ENCODE peak calls at places on chromosomes 12 and 14, in seven cellular contexts. One of them, this sample, is unnamed.

GRCh38 chr12:65209655-65210043 is 40.3 kb downstream of the LEMD3 start:
- DNase-seq in GM23248: no peak
- DNase-seq in H9: no peak
- DNase-seq in body of pancreas: no peak
- DNase-seq in A549: no peak
- DNase-seq in prostate gland: no peak
- DNase-seq in thoracic aorta: no peak
- DNase-seq in this sample: no peak

GRCh38 chr12:20369164-20370000 is 1.0 kb downstream of the PDE3A start:
- DNase-seq in GM23248: peak
- DNase-seq in H9: peak
- DNase-seq in body of pancreas: peak
- DNase-seq in A549: peak
- DNase-seq in prostate gland: peak
- DNase-seq in thoracic aorta: peak
- DNase-seq in this sample: no peak

GRCh38 chr12:108313609-108314331 is 25.3 kb downstream of the CMKLR1 start:
- DNase-seq in GM23248: no peak
- DNase-seq in H9: no peak
- DNase-seq in body of pancreas: no peak
- DNase-seq in A549: no peak
- DNase-seq in prostate gland: no peak
- DNase-seq in thoracic aorta: no peak
- DNase-seq in this sample: no peak

GRCh38 chr12:104652910-104653309 is 196.2 kb downstream of the CHST11 start:
- DNase-seq in GM23248: no peak
- DNase-seq in H9: no peak
- DNase-seq in body of pancreas: no peak
- DNase-seq in A549: no peak
- DNase-seq in prostate gland: no peak
- DNase-seq in thoracic aorta: no peak
- DNase-seq in this sample: no peak

GRCh38 chr12:122873540-122873939 is 22.4 kb downstream of the VPS37B start:
- DNase-seq in GM23248: no peak
- DNase-seq in H9: no peak
- DNase-seq in body of pancreas: no peak
- DNase-seq in A549: no peak
- DNase-seq in prostate gland: no peak
- DNase-seq in thoracic aorta: no peak
- DNase-seq in this sample: no peak

GRCh38 chr14:68896132-68896531 is 83.0 kb downstream of the ACTN1 start:
- DNase-seq in GM23248: no peak
- DNase-seq in H9: no peak
- DNase-seq in body of pancreas: no peak
- DNase-seq in A549: no peak
- DNase-seq in prostate gland: no peak
- DNase-seq in thoracic aorta: no peak
- DNase-seq in this sample: no peak

GRCh38 chr14:94364037-94364436 is 24.4 kb downstream of the SERPINA1 start:
- DNase-seq in GM23248: no peak
- DNase-seq in H9: no peak
- DNase-seq in body of pancreas: no peak
- DNase-seq in A549: no peak
- DNase-seq in prostate gland: no peak
- DNase-seq in thoracic aorta: no peak
- DNase-seq in this sample: no peak

GRCh38 chr12:58008658-58009057 is 67.3 kb downstream of the ATP23 start:
- DNase-seq in GM23248: no peak
- DNase-seq in H9: no peak
- DNase-seq in body of pancreas: no peak
- DNase-seq in A549: no peak
- DNase-seq in prostate gland: no peak
- DNase-seq in thoracic aorta: no peak
- DNase-seq in this sample: no peak

GRCh38 chr12:40734283-40734682 is 42.0 kb downstream of the CNTN1 start:
- DNase-seq in GM23248: no peak
- DNase-seq in H9: no peak
- DNase-seq in body of pancreas: no peak
- DNase-seq in A549: no peak
- DNase-seq in prostate gland: no peak
- DNase-seq in thoracic aorta: no peak
- DNase-seq in this sample: no peak

GRCh38 chr14:105116451-105117256 is 51.4 kb upstream of the GPR132 start:
- DNase-seq in GM23248: no peak
- DNase-seq in H9: no peak
- DNase-seq in body of pancreas: no peak
- DNase-seq in A549: no peak
- DNase-seq in prostate gland: no peak
- DNase-seq in thoracic aorta: no peak
- DNase-seq in this sample: no peak

GRCh38 chr12:121804417-121805111 is 755 bp downstream of the SETD1B start:
- DNase-seq in GM23248: peak
- DNase-seq in H9: no peak
- DNase-seq in body of pancreas: peak
- DNase-seq in A549: peak
- DNase-seq in prostate gland: no peak
- DNase-seq in thoracic aorta: no peak
- DNase-seq in this sample: no peak

GRCh38 chr12:49720214-49720613 is 13.0 kb upstream of the FMNL3 start:
- DNase-seq in GM23248: peak
- DNase-seq in H9: no peak
- DNase-seq in body of pancreas: no peak
- DNase-seq in A549: no peak
- DNase-seq in prostate gland: no peak
- DNase-seq in thoracic aorta: no peak
- DNase-seq in this sample: no peak

GRCh38 chr14:105026789-105027563 is 6.1 kb upstream of the CDCA4 start:
- DNase-seq in GM23248: peak
- DNase-seq in H9: no peak
- DNase-seq in body of pancreas: no peak
- DNase-seq in A549: peak
- DNase-seq in prostate gland: no peak
- DNase-seq in thoracic aorta: no peak
- DNase-seq in this sample: no peak

GRCh38 chr14:60222820-60223219 is 26.2 kb upstream of the PPM1A start:
- DNase-seq in GM23248: no peak
- DNase-seq in H9: no peak
- DNase-seq in body of pancreas: peak
- DNase-seq in A549: no peak
- DNase-seq in prostate gland: peak
- DNase-seq in thoracic aorta: no peak
- DNase-seq in this sample: no peak

GRCh38 chr12:6788972-6789905 is at the start of gene CD4:
- DNase-seq in GM23248: no peak
- DNase-seq in H9: peak
- DNase-seq in body of pancreas: no peak
- DNase-seq in A549: no peak
- DNase-seq in prostate gland: no peak
- DNase-seq in thoracic aorta: no peak
- DNase-seq in this sample: no peak

GRCh38 chr14:71165121-71165574 is 257.9 kb downstream of the PCNX1 start:
- DNase-seq in GM23248: peak
- DNase-seq in H9: no peak
- DNase-seq in body of pancreas: peak
- DNase-seq in A549: no peak
- DNase-seq in prostate gland: no peak
- DNase-seq in thoracic aorta: no peak
- DNase-seq in this sample: no peak

GRCh38 chr12:84701041-84701440 is 211.6 kb downstream of the SLC6A15 start:
- DNase-seq in GM23248: no peak
- DNase-seq in H9: no peak
- DNase-seq in body of pancreas: no peak
- DNase-seq in A549: no peak
- DNase-seq in prostate gland: no peak
- DNase-seq in thoracic aorta: no peak
- DNase-seq in this sample: no peak

GRCh38 chr14:37202265-37202664 is 4.5 kb downstream of the MIPOL1 start:
- DNase-seq in GM23248: peak
- DNase-seq in H9: no peak
- DNase-seq in body of pancreas: no peak
- DNase-seq in A549: no peak
- DNase-seq in prostate gland: no peak
- DNase-seq in thoracic aorta: no peak
- DNase-seq in this sample: no peak

GRCh38 chr14:68593806-68594536 is 198.9 kb downstream of the ZFP36L1 start:
- DNase-seq in GM23248: no peak
- DNase-seq in H9: no peak
- DNase-seq in body of pancreas: peak
- DNase-seq in A549: peak
- DNase-seq in prostate gland: no peak
- DNase-seq in thoracic aorta: no peak
- DNase-seq in this sample: no peak

GRCh38 chr12:102201662-102202061 is 4.0 kb upstream of the PMCH start:
- DNase-seq in GM23248: no peak
- DNase-seq in H9: no peak
- DNase-seq in body of pancreas: no peak
- DNase-seq in A549: no peak
- DNase-seq in prostate gland: no peak
- DNase-seq in thoracic aorta: no peak
- DNase-seq in this sample: no peak

GRCh38 chr14:92563359-92563758 is 49.8 kb downstream of the RIN3 start:
- DNase-seq in GM23248: peak
- DNase-seq in H9: no peak
- DNase-seq in body of pancreas: no peak
- DNase-seq in A549: no peak
- DNase-seq in prostate gland: no peak
- DNase-seq in thoracic aorta: no peak
- DNase-seq in this sample: no peak

GRCh38 chr14:26204954-26205479 is 392.8 kb downstream of the NOVA1 start:
- DNase-seq in GM23248: peak
- DNase-seq in H9: peak
- DNase-seq in body of pancreas: peak
- DNase-seq in A549: no peak
- DNase-seq in prostate gland: peak
- DNase-seq in thoracic aorta: no peak
- DNase-seq in this sample: no peak

GRCh38 chr12:108633081-108633533 is 587 bp downstream of the SELPLG start:
- DNase-seq in GM23248: no peak
- DNase-seq in H9: peak
- DNase-seq in body of pancreas: no peak
- DNase-seq in A549: no peak
- DNase-seq in prostate gland: no peak
- DNase-seq in thoracic aorta: no peak
- DNase-seq in this sample: no peak

GRCh38 chr14:61719344-61720301 is 24.3 kb downstream of the HIF1A start:
- DNase-seq in GM23248: no peak
- DNase-seq in H9: no peak
- DNase-seq in body of pancreas: no peak
- DNase-seq in A549: no peak
- DNase-seq in prostate gland: no peak
- DNase-seq in thoracic aorta: no peak
- DNase-seq in this sample: no peak

GRCh38 chr12:45329238-45329637 is 113.3 kb downstream of the ANO6 start:
- DNase-seq in GM23248: peak
- DNase-seq in H9: no peak
- DNase-seq in body of pancreas: no peak
- DNase-seq in A549: no peak
- DNase-seq in prostate gland: no peak
- DNase-seq in thoracic aorta: no peak
- DNase-seq in this sample: no peak

GRCh38 chr12:111791507-111791906 is 24.8 kb downstream of the ALDH2 start:
- DNase-seq in GM23248: no peak
- DNase-seq in H9: no peak
- DNase-seq in body of pancreas: no peak
- DNase-seq in A549: no peak
- DNase-seq in prostate gland: no peak
- DNase-seq in thoracic aorta: no peak
- DNase-seq in this sample: no peak

GRCh38 chr12:76470028-76470939 is 89.3 kb downstream of the OSBPL8 start:
- DNase-seq in GM23248: peak
- DNase-seq in H9: no peak
- DNase-seq in body of pancreas: no peak
- DNase-seq in A549: peak
- DNase-seq in prostate gland: no peak
- DNase-seq in thoracic aorta: peak
- DNase-seq in this sample: no peak

GRCh38 chr12:76471579-76471978 is 88.0 kb downstream of the OSBPL8 start:
- DNase-seq in GM23248: no peak
- DNase-seq in H9: no peak
- DNase-seq in body of pancreas: no peak
- DNase-seq in A549: no peak
- DNase-seq in prostate gland: no peak
- DNase-seq in thoracic aorta: no peak
- DNase-seq in this sample: no peak
- H3K27ac ChIP-seq in GM23248: no peak
- H3K27ac ChIP-seq in H9: no peak
- H3K27ac ChIP-seq in body of pancreas: no peak
- H3K27ac ChIP-seq in A549: no peak
- H3K27ac ChIP-seq in prostate gland: no peak
- H3K27ac ChIP-seq in thoracic aorta: no peak
- H3K27ac ChIP-seq in this sample: no peak

DNA sequence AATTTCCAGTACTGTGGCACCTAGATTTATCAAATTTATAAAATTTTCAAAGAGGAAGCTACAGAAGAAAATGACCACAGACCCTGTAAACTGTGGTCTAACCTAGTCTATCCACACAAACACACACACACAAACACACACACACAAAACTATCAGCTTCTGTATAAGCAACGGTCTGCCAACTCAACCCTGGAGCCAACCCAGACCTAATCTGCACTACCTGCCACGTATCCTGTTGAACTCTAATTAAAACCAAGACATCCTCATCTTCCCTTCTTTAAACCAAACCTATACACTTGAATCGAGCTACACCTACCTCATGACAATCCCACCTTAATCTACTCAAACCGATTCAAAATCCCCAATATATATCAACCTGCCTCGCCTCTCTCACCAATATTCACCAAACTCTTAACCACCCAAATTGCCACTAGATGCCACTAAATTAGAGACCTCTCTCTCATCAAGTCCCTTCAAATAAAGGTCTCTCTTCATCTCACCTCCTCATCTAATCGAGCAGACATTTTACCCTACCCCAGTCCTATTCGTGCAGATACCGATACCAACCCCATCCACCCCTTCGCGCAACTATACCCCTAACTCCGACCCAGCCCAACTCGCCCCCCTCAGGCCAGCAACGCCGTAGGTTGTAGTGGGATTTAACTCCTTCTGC is 807 bp downstream of the ACIN1 start:
- DNase-seq in GM23248: peak
- DNase-seq in H9: peak
- DNase-seq in body of pancreas: no peak
- DNase-seq in A549: no peak
- DNase-seq in prostate gland: no peak
- DNase-seq in thoracic aorta: no peak
- DNase-seq in this sample: no peak
- H3K27ac ChIP-seq in GM23248: peak
- H3K27ac ChIP-seq in H9: peak
- H3K27ac ChIP-seq in body of pancreas: peak
- H3K27ac ChIP-seq in A549: peak
- H3K27ac ChIP-seq in prostate gland: peak
- H3K27ac ChIP-seq in thoracic aorta: peak
- H3K27ac ChIP-seq in this sample: peak

GRCh38 chr12:32399373-32400113 is at the start of gene FGD4:
- DNase-seq in GM23248: peak
- DNase-seq in H9: peak
- DNase-seq in body of pancreas: peak
- DNase-seq in A549: peak
- DNase-seq in prostate gland: peak
- DNase-seq in thoracic aorta: peak
- DNase-seq in this sample: no peak
- H3K27ac ChIP-seq in GM23248: no peak
- H3K27ac ChIP-seq in H9: peak
- H3K27ac ChIP-seq in body of pancreas: peak
- H3K27ac ChIP-seq in A549: peak
- H3K27ac ChIP-seq in prostate gland: peak
- H3K27ac ChIP-seq in thoracic aorta: peak
- H3K27ac ChIP-seq in this sample: peak

GRCh38 chr14:54440037-54440436 is 1.1 kb downstream of the CNIH1 start:
- DNase-seq in GM23248: peak
- DNase-seq in H9: no peak
- DNase-seq in body of pancreas: no peak
- DNase-seq in A549: no peak
- DNase-seq in prostate gland: no peak
- DNase-seq in thoracic aorta: no peak
- DNase-seq in this sample: no peak
- H3K27ac ChIP-seq in GM23248: peak
- H3K27ac ChIP-seq in H9: no peak
- H3K27ac ChIP-seq in body of pancreas: no peak
- H3K27ac ChIP-seq in A549: peak
- H3K27ac ChIP-seq in prostate gland: peak
- H3K27ac ChIP-seq in thoracic aorta: peak
- H3K27ac ChIP-seq in this sample: peak

This sample was measured in Panc1.